ENCODE peak calls at places on chromosome 21, in ten cellular contexts. P is upper lobe of right lung, X is heart left ventricle, S is cardiac fibroblast, O is psoas muscle, D is esophagus squamous epithelium, T is H1, K is brain microvascular endothelial cell, Q is IMR-90, C is GM06990. J is an unnamed sample.

GRCh38 chr21:46633561-46633960 is 1.9 kb upstream of the PRMT2 start:
- DNase-seq in P (no peak), X (no peak), S (no peak), O (no peak), D (no peak), T (no peak), K (no peak), Q (no peak), C (no peak), J (no peak)

GRCh38 chr21:45383615-45384201 is 21.3 kb upstream of the COL18A1 start:
- DNase-seq in P (peak), X (peak), S (no peak), O (peak), D (no peak), T (peak), K (no peak), Q (no peak), C (no peak), J (no peak)

GRCh38 chr21:43591468-43592050 is 67.7 kb downstream of the HSF2BP start:
- DNase-seq in P (no peak), X (no peak), S (peak), O (no peak), D (no peak), T (no peak), K (no peak), Q (no peak), C (no peak), J (no peak)

GRCh38 chr21:43884012-43884860 is 19.2 kb downstream of the AGPAT3 start:
- DNase-seq in P (peak), X (peak), S (peak), O (peak), D (no peak), T (no peak), K (peak), Q (no peak), C (peak), J (no peak)

GRCh38 chr21:39397651-39398385 is 47.8 kb downstream of the LCA5L start:
- DNase-seq in P (no peak), X (no peak), S (no peak), O (no peak), D (no peak), T (no peak), K (no peak), Q (no peak), C (no peak), J (no peak)

GRCh38 chr21:26732442-26733221 is 112.6 kb downstream of the ADAMTS1 start:
- DNase-seq in P (peak), X (peak), S (peak), O (peak), D (no peak), T (peak), K (peak), Q (peak), C (no peak), J (peak)

GRCh38 chr21:38156200-38156599 is 100.6 kb upstream of the KCNJ15 start:
- DNase-seq in P (no peak), X (no peak), S (no peak), O (no peak), D (no peak), T (no peak), K (no peak), Q (no peak), C (no peak), J (no peak)

GRCh38 chr21:34707876-34708325 is 39.1 kb downstream of the CLIC6 start:
- DNase-seq in P (no peak), X (no peak), S (no peak), O (no peak), D (no peak), T (no peak), K (no peak), Q (no peak), C (peak), J (no peak)

GRCh38 chr21:36887983-36888382 is 78.5 kb downstream of the HLCS start:
- DNase-seq in P (no peak), X (no peak), S (no peak), O (no peak), D (no peak), T (no peak), K (no peak), Q (no peak), C (no peak), J (no peak)

GRCh38 chr21:32803651-32804050 is 32.1 kb upstream of the PAXBP1 start:
- DNase-seq in P (no peak), X (no peak), S (no peak), O (no peak), D (no peak), T (no peak), K (peak), Q (peak), C (no peak), J (no peak)

GRCh38 chr21:45999581-46000181 is 18.1 kb downstream of the COL6A1 start:
- DNase-seq in P (no peak), X (peak), S (no peak), O (no peak), D (no peak), T (no peak), K (no peak), Q (no peak), C (no peak), J (no peak)

GRCh38 chr21:36504067-36505058 is 24.4 kb upstream of the CLDN14 start:
- DNase-seq in P (no peak), X (no peak), S (peak), O (no peak), D (no peak), T (no peak), K (peak), Q (peak), C (no peak), J (peak)

GRCh38 chr21:31909153-31909771 is 36.4 kb downstream of the HUNK start:
- DNase-seq in P (no peak), X (no peak), S (peak), O (no peak), D (no peak), T (no peak), K (no peak), Q (peak), C (no peak), J (no peak)

GRCh38 chr21:35256468-35256988 is 207.4 kb upstream of the RUNX1 start:
- DNase-seq in P (peak), X (peak), S (peak), O (peak), D (no peak), T (no peak), K (peak), Q (peak), C (no peak), J (peak)

GRCh38 chr21:15466329-15466728 is 263.5 kb upstream of the USP25 start:
- DNase-seq in P (no peak), X (no peak), S (no peak), O (no peak), D (no peak), T (no peak), K (no peak), Q (no peak), C (no peak), J (no peak)

GRCh38 chr21:45032332-45032731 is 42.0 kb upstream of the ADARB1 start:
- DNase-seq in P (no peak), X (no peak), S (no peak), O (no peak), D (no peak), T (no peak), K (no peak), Q (no peak), C (no peak), J (no peak)

GRCh38 chr21:36668713-36669112 is 30.2 kb upstream of the SIM2 start:
- DNase-seq in P (no peak), X (no peak), S (no peak), O (no peak), D (no peak), T (no peak), K (no peak), Q (no peak), C (no peak), J (no peak)

GRCh38 chr21:43956667-43957030 is 55.5 kb upstream of the TRAPPC10 start:
- DNase-seq in P (no peak), X (peak), S (peak), O (peak), D (no peak), T (no peak), K (peak), Q (peak), C (no peak), J (no peak)

GRCh38 chr21:22892041-22892440 is 1893.8 kb downstream of the NCAM2 start:
- DNase-seq in P (no peak), X (no peak), S (no peak), O (no peak), D (no peak), T (no peak), K (no peak), Q (no peak), C (no peak), J (no peak)

GRCh38 chr21:44530903-44531605 is 8.9 kb downstream of the KRTAP10-1 start:
- DNase-seq in P (peak), X (no peak), S (no peak), O (no peak), D (no peak), T (no peak), K (no peak), Q (no peak), C (no peak), J (no peak)

GRCh38 chr21:45073301-45074047 is 906 bp upstream of the ADARB1 start:
- DNase-seq in P (peak), X (no peak), S (no peak), O (peak), D (no peak), T (no peak), K (peak), Q (peak), C (no peak), J (no peak)

GRCh38 chr21:46599251-46599572 is 5.7 kb downstream of the S100B start:
- DNase-seq in P (no peak), X (no peak), S (peak), O (no peak), D (no peak), T (no peak), K (peak), Q (peak), C (no peak), J (peak)

GRCh38 chr21:46295177-46295711 is 9.1 kb downstream of the YBEY start:
- DNase-seq in P (no peak), X (peak), S (peak), O (peak), D (no peak), T (no peak), K (peak), Q (peak), C (no peak), J (peak)

GRCh38 chr21:44478801-44479167 is 23.5 kb downstream of the LRRC3 start:
- DNase-seq in P (no peak), X (no peak), S (no peak), O (no peak), D (no peak), T (no peak), K (no peak), Q (no peak), C (no peak), J (no peak)

GRCh38 chr21:45575993-45576837 is 34.0 kb upstream of the SLC19A1 start:
- DNase-seq in P (peak), X (no peak), S (no peak), O (no peak), D (no peak), T (no peak), K (no peak), Q (no peak), C (no peak), J (no peak)

GRCh38 chr21:25506887-25507286 is 100.4 kb downstream of the MRPL39 start:
- DNase-seq in P (no peak), X (no peak), S (no peak), O (no peak), D (no peak), T (no peak), K (peak), Q (peak), C (no peak), J (peak)

GRCh38 chr21:44052830-44053226 is 40.7 kb downstream of the TRAPPC10 start:
- DNase-seq in P (no peak), X (no peak), S (no peak), O (no peak), D (no peak), T (no peak), K (no peak), Q (no peak), C (no peak), J (no peak)

GRCh38 chr21:27703806-27704205 is 736.9 kb upstream of the ADAMTS5 start:
- DNase-seq in P (no peak), X (no peak), S (no peak), O (no peak), D (no peak), T (no peak), K (no peak), Q (no peak), C (no peak), J (no peak)

GRCh38 chr21:36917487-36918158 is 48.8 kb downstream of the HLCS start:
- DNase-seq in P (no peak), X (peak), S (peak), O (no peak), D (no peak), T (peak), K (peak), Q (peak), C (no peak), J (no peak)

GRCh38 chr21:17610862-17611261 is 1.8 kb downstream of the BTG3 start:
- DNase-seq in P (no peak), X (no peak), S (peak), O (no peak), D (no peak), T (no peak), K (no peak), Q (peak), C (no peak), J (no peak)
- H3K4me3 ChIP-seq in P (peak), X (peak), S (peak), O (peak), D (peak), T (no peak), K (peak), Q (peak), C (peak), J (peak)

DNA sequence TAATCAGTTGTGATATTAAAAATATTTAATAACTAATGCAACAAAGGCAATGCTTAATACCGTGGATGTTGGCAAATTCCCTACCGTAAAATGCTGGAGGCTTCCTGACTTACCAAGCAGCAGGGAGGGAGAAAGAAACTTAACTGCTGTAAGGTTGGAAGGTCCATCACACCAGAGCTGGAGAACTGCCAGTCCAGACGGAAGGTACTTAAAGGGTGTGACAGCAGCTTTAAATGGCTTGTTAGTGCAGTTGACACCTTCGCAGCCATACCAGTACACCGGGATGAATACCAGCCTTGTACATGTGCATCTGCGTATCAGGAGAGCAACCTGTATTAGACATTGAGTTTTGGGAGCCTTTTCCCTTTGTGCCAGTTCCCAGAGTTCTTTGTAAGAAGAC is 269.5 kb upstream of the NCAM2 start:
- DNase-seq in P (no peak), X (no peak), S (no peak), O (no peak), D (no peak), T (no peak), K (no peak), Q (no peak), C (no peak), J (no peak)
- H3K4me3 ChIP-seq in P (no peak), X (no peak), S (no peak), O (no peak), D (no peak), T (no peak), K (no peak), Q (no peak), C (no peak), J (no peak)

GRCh38 chr21:29077651-29078090 is 4.2 kb upstream of the CCT8 start:
- DNase-seq in P (no peak), X (no peak), S (peak), O (no peak), D (no peak), T (no peak), K (no peak), Q (peak), C (peak), J (no peak)
- H3K4me3 ChIP-seq in P (peak), X (peak), S (peak), O (peak), D (peak), T (no peak), K (peak), Q (peak), C (no peak), J (peak)

GRCh38 chr21:42159560-42160110 is 59.3 kb upstream of the ABCG1 start:
- DNase-seq in P (peak), X (no peak), S (no peak), O (no peak), D (no peak), T (no peak), K (no peak), Q (no peak), C (no peak), J (no peak)
- H3K4me3 ChIP-seq in P (no peak), X (no peak), S (no peak), O (no peak), D (no peak), T (no peak), K (no peak), Q (no peak), C (no peak), J (no peak)

J was measured in skeletal muscle cell.